ENCODE peak calls at places on chromosomes 5 and 9, in six cellular contexts. N is body of pancreas; E is MM.1S; X is CD8-positive, alpha-beta T cell; H is mesenchymal stem cell; G is tibial nerve. R is an unnamed sample. For H3K9me3 and H3K4me1, the result is how much of the 10 kb centered on the place peaks cover.

GRCh38 chr9:12819436-12820185 is 44.8 kb downstream of the LURAP1L start:
- DNase-seq in N (no peak), E (peak), X (no peak), H (no peak), G (peak), R (no peak)

GRCh38 chr5:8845316-8845715 is 700.6 kb downstream of the SEMA5A start:
- DNase-seq in N (no peak), E (no peak), X (no peak), H (no peak), G (no peak), R (no peak)

GRCh38 chr5:33491941-33492340 is 51.2 kb downstream of the TARS1 start:
- DNase-seq in N (no peak), E (no peak), X (no peak), H (no peak), G (no peak), R (no peak)

GRCh38 chr5:133049726-133050048 is 2.1 kb upstream of the HSPA4 start:
- DNase-seq in N (no peak), E (no peak), X (no peak), H (no peak), G (no peak), R (peak)

GRCh38 chr9:38339087-38339486 is 53.4 kb upstream of the ALDH1B1 start:
- DNase-seq in N (peak), E (no peak), X (no peak), H (peak), G (no peak), R (no peak)

GRCh38 chr9:117528225-117528624 is 113.4 kb upstream of the ASTN2 start:
- DNase-seq in N (no peak), E (no peak), X (no peak), H (no peak), G (no peak), R (no peak)

GRCh38 chr5:82244854-82245635 is 33.1 kb downstream of the RPS23 start:
- DNase-seq in N (no peak), E (no peak), X (no peak), H (no peak), G (no peak), R (no peak)

GRCh38 chr9:128007566-128008138 is 26.9 kb upstream of the EEIG1 start:
- DNase-seq in N (peak), E (peak), X (peak), H (peak), G (peak), R (no peak)

GRCh38 chr9:19050637-19051591 is 1.7 kb downstream of the RRAGA start:
- DNase-seq in N (no peak), E (no peak), X (no peak), H (no peak), G (no peak), R (no peak)

GRCh38 chr9:129548571-129549135 is 72.2 kb downstream of the C9orf50 start:
- DNase-seq in N (no peak), E (no peak), X (no peak), H (no peak), G (no peak), R (no peak)

GRCh38 chr5:123035320-123035949 is 1.1 kb downstream of the PPIC start:
- DNase-seq in N (peak), E (peak), X (no peak), H (peak), G (peak), R (peak)

GRCh38 chr9:134712243-134712642 is 70.6 kb downstream of the COL5A1 start:
- DNase-seq in N (no peak), E (no peak), X (no peak), H (no peak), G (no peak), R (no peak)

GRCh38 chr9:91302831-91303230 is 58.9 kb downstream of the AUH start:
- DNase-seq in N (no peak), E (no peak), X (no peak), H (peak), G (no peak), R (no peak)

DNA sequence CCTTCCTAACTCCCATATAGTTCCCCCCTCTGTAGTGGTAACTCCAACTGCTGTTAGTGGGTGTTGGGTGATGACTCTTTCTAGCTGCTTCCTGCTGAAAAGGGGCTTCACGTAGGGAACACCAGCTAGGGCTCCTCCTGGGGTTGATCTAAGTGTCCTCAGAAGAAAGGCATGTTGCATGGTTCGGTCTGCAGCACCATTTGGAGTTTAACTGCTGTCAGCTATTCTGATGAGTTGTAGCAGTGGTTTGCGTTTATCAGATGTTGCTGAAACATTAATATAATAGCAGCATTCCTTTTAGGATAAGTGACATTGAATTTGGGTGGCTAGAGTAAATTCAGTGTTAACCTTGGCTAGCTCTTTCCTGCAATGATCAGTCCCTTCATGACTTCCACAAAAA is 282.0 kb upstream of the TUSC1 start:
- DNase-seq in N (no peak), E (no peak), X (no peak), H (no peak), G (no peak), R (no peak)
- H3K9me3 ChIP-seq in N (under half), E (under half), X (under half), H (under half), G (under half), R (under half)

GRCh38 chr5:141485305-141486055 is 650 bp downstream of the PCDHGC4 start:
- DNase-seq in N (no peak), E (no peak), X (no peak), H (no peak), G (no peak), R (no peak)

GRCh38 chr5:141483842-141484241 is 988 bp upstream of the PCDHGC4 start:
- DNase-seq in N (no peak), E (no peak), X (no peak), H (no peak), G (no peak), R (no peak)

GRCh38 chr5:141484499-141485304 is at the start of gene PCDHGC4:
- DNase-seq in N (no peak), E (no peak), X (no peak), H (peak), G (no peak), R (no peak)

GRCh38 chr5:141487131-141487530 is 1.8 kb upstream of the PCDHGC5 start:
- DNase-seq in N (no peak), E (no peak), X (no peak), H (no peak), G (no peak), R (no peak)

DNA sequence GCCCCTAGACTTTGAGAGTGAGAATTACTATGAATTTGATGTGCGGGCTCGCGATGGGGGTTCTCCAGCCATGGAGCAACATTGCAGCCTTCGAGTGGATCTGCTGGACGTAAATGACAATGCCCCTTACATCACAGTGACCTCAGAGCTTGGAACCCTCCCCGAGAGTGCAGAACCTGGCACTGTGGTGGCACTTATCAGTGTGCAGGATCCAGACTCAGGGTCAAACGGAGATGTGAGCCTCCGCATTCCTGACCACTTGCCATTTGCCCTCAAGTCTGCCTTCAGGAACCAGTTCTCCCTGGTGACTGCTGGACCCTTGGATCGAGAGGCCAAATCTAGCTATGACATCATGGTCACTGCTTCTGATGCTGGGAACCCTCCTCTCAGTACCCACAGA is 1.3 kb downstream of the PCDHGC4 start:
- DNase-seq in N (no peak), E (no peak), X (no peak), H (no peak), G (no peak), R (no peak)
- H3K4me1 ChIP-seq in N (under half), E (under half), X (under half), H (under half), G (under half), R (under half)

DNA sequence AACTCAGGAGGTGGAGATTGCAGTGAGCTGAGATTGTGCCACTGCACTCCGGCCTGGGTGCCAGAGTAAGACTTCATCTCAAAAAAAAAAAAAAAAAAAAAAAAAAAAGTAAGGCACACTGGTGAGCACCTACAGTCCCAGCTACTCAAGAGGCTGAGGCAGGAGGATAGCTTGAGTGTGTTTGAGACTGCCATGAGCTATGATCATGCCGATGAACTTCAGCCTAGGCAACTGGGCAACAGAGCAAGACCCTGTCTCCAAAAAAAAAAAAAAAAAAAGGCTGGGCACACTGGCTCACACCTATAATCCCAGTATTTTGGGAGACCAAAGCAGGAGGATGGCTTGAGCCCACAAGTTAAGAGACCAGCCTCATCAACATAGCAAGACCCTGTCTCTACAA is 20.3 kb downstream of the UIMC1 start:
- DNase-seq in N (no peak), E (no peak), X (no peak), H (no peak), G (no peak), R (no peak)
- H3K9me3 ChIP-seq in N (under half), E (under half), X (under half), H (under half), G (under half), R (under half)

GRCh38 chr9:10371824-10372223 is 241.0 kb downstream of the PTPRD start:
- DNase-seq in N (no peak), E (no peak), X (no peak), H (no peak), G (no peak), R (no peak)
- H3K4me1 ChIP-seq in N (under half), E (under half), X (under half), H (under half), G (under half), R (under half)